ENCODE peak calls at places on chromosomes 7 and 10, in nine cellular contexts. A is astrocyte of the spinal cord; K is COR-L47; M is stimulated activated CD4-positive, alpha-beta T cell treated with anti-CD3 and anti-CD28 coated beads, Interleukin-4, amount 100 ng/mL, for 4 hours; J is EL; G is retina; B is D341Med; Z is pancreas; D is cerebellum. E is an unnamed sample.

GRCh38 chr7:1131471-1132265 is 28.3 kb downstream of the ZFAND2A start:
- DNase-seq in M (no peak), K (no peak), A (no peak), G (no peak), D (no peak), B (no peak), J (no peak), Z (no peak), E (no peak)

GRCh38 chr10:32922164-32922563 is 35.9 kb downstream of the ITGB1 start:
- DNase-seq in A (no peak), K (no peak), B (no peak), D (no peak), M (no peak), Z (no peak), J (no peak), G (no peak), E (no peak)

GRCh38 chr7:1919539-1920265 is 249.6 kb downstream of the ELFN1 start:
- DNase-seq in G (no peak), A (no peak), K (no peak), B (no peak), D (no peak), M (no peak), J (no peak), Z (peak), E (no peak)

GRCh38 chr10:118568327-118568848 is 27.1 kb downstream of the PRLHR start:
- DNase-seq in Z (peak), A (peak), M (peak), G (peak), B (peak), D (peak), K (peak), J (peak), E (peak)

GRCh38 chr10:99013885-99014284 is 221.8 kb downstream of the HPSE2 start:
- DNase-seq in Z (no peak), B (no peak), J (no peak), M (no peak), K (no peak), D (no peak), G (no peak), A (no peak), E (no peak)

GRCh38 chr10:54124209-54124890 is 676.7 kb downstream of the PCDH15 start:
- DNase-seq in M (no peak), J (no peak), Z (no peak), G (no peak), B (no peak), K (no peak), A (no peak), D (no peak), E (no peak)

GRCh38 chr10:117136391-117136975 is 1.6 kb downstream of the VAX1 start:
- DNase-seq in M (no peak), A (no peak), Z (no peak), J (no peak), D (no peak), K (no peak), G (peak), B (no peak), E (no peak)

GRCh38 chr7:120588411-120588810 is 269.5 kb downstream of the TSPAN12 start:
- DNase-seq in A (no peak), D (no peak), Z (no peak), M (no peak), J (no peak), G (no peak), K (no peak), B (no peak), E (no peak)

GRCh38 chr10:77159538-77160110 is 478.0 kb downstream of the KCNMA1 start:
- DNase-seq in D (no peak), Z (no peak), J (no peak), G (no peak), K (no peak), B (no peak), M (no peak), A (peak), E (no peak)

GRCh38 chr7:116641551-116642153 is 30.3 kb upstream of the MET start:
- DNase-seq in M (no peak), J (no peak), A (no peak), K (no peak), G (no peak), B (no peak), Z (no peak), D (no peak), E (no peak)

GRCh38 chr10:69406816-69407580 is 9.7 kb downstream of the TACR2 start:
- DNase-seq in J (no peak), B (no peak), G (peak), D (peak), M (no peak), A (no peak), Z (no peak), K (no peak), E (no peak)